ENCODE peak calls at places on chromosome 1, in eight cellular contexts. J is Calu3, Q is hypothalamus, X is activated T-cell treated with anti-CD3 and anti-CD28 coated beads for 24 hours, G is HFFc6, V is NCI-H524, N is AG09319, Z is lower leg skin. K is an unnamed sample.

GRCh38 chr1:22509815-22510214 is 53.5 kb upstream of the EPHA8 start:
- DNase-seq in J (no peak), Q (no peak), X (no peak), G (no peak), V (no peak), N (no peak), Z (no peak), K (no peak)

GRCh38 chr1:114169509-114169908 is 15.8 kb upstream of the SYT6 start:
- DNase-seq in J (no peak), Q (no peak), X (no peak), G (no peak), V (no peak), N (no peak), Z (no peak), K (peak)

GRCh38 chr1:172360511-172360910 is 60.0 kb upstream of the C1orf105 start:
- DNase-seq in J (peak), Q (no peak), X (no peak), G (no peak), V (no peak), N (no peak), Z (no peak), K (no peak)

GRCh38 chr1:207393610-207394009 is 60.5 kb upstream of the CR2 start:
- DNase-seq in J (peak), Q (no peak), X (no peak), G (peak), V (no peak), N (peak), Z (no peak), K (no peak)

GRCh38 chr1:189908113-189908512 is 569.6 kb downstream of the BRINP3 start:
- DNase-seq in J (no peak), Q (no peak), X (no peak), G (no peak), V (no peak), N (no peak), Z (no peak), K (no peak)

GRCh38 chr1:160375788-160376524 is 9.1 kb downstream of the NHLH1 start:
- DNase-seq in J (peak), Q (no peak), X (no peak), G (peak), V (no peak), N (no peak), Z (peak), K (no peak)

GRCh38 chr1:156419863-156420208 is 50.8 kb downstream of the RHBG start:
- DNase-seq in J (no peak), Q (no peak), X (no peak), G (no peak), V (no peak), N (no peak), Z (no peak), K (no peak)

GRCh38 chr1:74505133-74505532 is 7.3 kb downstream of the LRRC53 start:
- DNase-seq in J (no peak), Q (no peak), X (no peak), G (no peak), V (no peak), N (no peak), Z (no peak), K (peak)

GRCh38 chr1:63049135-63049534 is 265.2 kb downstream of the ATG4C start:
- DNase-seq in J (no peak), Q (no peak), X (no peak), G (no peak), V (no peak), N (no peak), Z (no peak), K (no peak)

GRCh38 chr1:24955161-24955560 is 25.1 kb upstream of the RUNX3 start:
- DNase-seq in J (no peak), Q (no peak), X (peak), G (peak), V (no peak), N (no peak), Z (no peak), K (no peak)

GRCh38 chr1:29236993-29237905 is 927 bp downstream of the PTPRU start:
- DNase-seq in J (peak), Q (peak), X (no peak), G (peak), V (no peak), N (no peak), Z (peak), K (no peak)

GRCh38 chr1:223803211-223803610 is 42.5 kb downstream of the TP53BP2 start:
- DNase-seq in J (no peak), Q (no peak), X (no peak), G (no peak), V (no peak), N (no peak), Z (no peak), K (peak)

GRCh38 chr1:171251741-171252300 is 3.5 kb downstream of the FMO1 start:
- DNase-seq in J (peak), Q (peak), X (no peak), G (no peak), V (peak), N (no peak), Z (no peak), K (no peak)

GRCh38 chr1:168301664-168302320 is 21.1 kb downstream of the TBX19 start:
- DNase-seq in J (peak), Q (no peak), X (no peak), G (peak), V (no peak), N (no peak), Z (no peak), K (no peak)

GRCh38 chr1:179175011-179175934 is 54.2 kb downstream of the ABL2 start:
- DNase-seq in J (peak), Q (peak), X (no peak), G (peak), V (no peak), N (peak), Z (no peak), K (peak)

GRCh38 chr1:238252033-238252802 is 361.5 kb upstream of the ZP4 start:
- DNase-seq in J (peak), Q (peak), X (peak), G (peak), V (no peak), N (no peak), Z (no peak), K (peak)

GRCh38 chr1:53514436-53514835 is 55.2 kb downstream of the DMRTB1 start:
- DNase-seq in J (no peak), Q (no peak), X (no peak), G (no peak), V (no peak), N (no peak), Z (no peak), K (no peak)

GRCh38 chr1:214328770-214329455 is 48.0 kb downstream of the SMYD2 start:
- DNase-seq in J (peak), Q (peak), X (peak), G (peak), V (peak), N (peak), Z (peak), K (peak)

GRCh38 chr1:119774746-119775495 is 6.2 kb upstream of the HMGCS2 start:
- DNase-seq in J (no peak), Q (no peak), X (no peak), G (no peak), V (no peak), N (no peak), Z (no peak), K (no peak)

GRCh38 chr1:155134322-155134721 is 1.3 kb upstream of the SLC50A1 start:
- DNase-seq in J (no peak), Q (no peak), X (no peak), G (no peak), V (no peak), N (no peak), Z (no peak), K (no peak)

GRCh38 chr1:58310469-58310868 is 236.1 kb downstream of the OMA1 start:
- DNase-seq in J (no peak), Q (no peak), X (no peak), G (no peak), V (no peak), N (no peak), Z (no peak), K (no peak)

GRCh38 chr1:237701534-237701933 is 189.2 kb downstream of the ZP4 start:
- DNase-seq in J (no peak), Q (no peak), X (no peak), G (no peak), V (no peak), N (no peak), Z (no peak), K (no peak)

GRCh38 chr1:230176871-230177411 is 109.9 kb downstream of the GALNT2 start:
- DNase-seq in J (no peak), Q (peak), X (no peak), G (no peak), V (peak), N (no peak), Z (peak), K (peak)

GRCh38 chr1:193325042-193325441 is 138.6 kb upstream of the B3GALT2 start:
- DNase-seq in J (no peak), Q (no peak), X (no peak), G (peak), V (no peak), N (no peak), Z (no peak), K (no peak)

GRCh38 chr1:232627171-232627570 is 2.8 kb downstream of the SIPA1L2 start:
- DNase-seq in J (no peak), Q (no peak), X (no peak), G (no peak), V (no peak), N (no peak), Z (no peak), K (no peak)

GRCh38 chr1:67814121-67814772 is 19.0 kb downstream of the GNG12 start:
- DNase-seq in J (no peak), Q (no peak), X (no peak), G (no peak), V (no peak), N (no peak), Z (no peak), K (no peak)

GRCh38 chr1:65429806-65430205 is 9.3 kb downstream of the LEPR start:
- DNase-seq in J (peak), Q (no peak), X (no peak), G (peak), V (no peak), N (no peak), Z (no peak), K (no peak)

GRCh38 chr1:27057801-27058647 is 45.4 kb upstream of the TENT5B start:
- DNase-seq in J (no peak), Q (peak), X (no peak), G (no peak), V (peak), N (no peak), Z (peak), K (no peak)

GRCh38 chr1:15620155-15620545 is 2.9 kb downstream of the DDI2 start:
- DNase-seq in J (no peak), Q (no peak), X (no peak), G (peak), V (no peak), N (no peak), Z (no peak), K (no peak)

GRCh38 chr1:152392909-152393308 is 21.2 kb downstream of the CRNN start:
- DNase-seq in J (peak), Q (no peak), X (no peak), G (no peak), V (no peak), N (no peak), Z (no peak), K (no peak)

GRCh38 chr1:86522230-86522629 is 24.6 kb upstream of the CLCA4 start:
- DNase-seq in J (no peak), Q (no peak), X (no peak), G (no peak), V (no peak), N (no peak), Z (no peak), K (no peak)